ENCODE peak calls at places on chromosomes 16 and 17, in seven cellular contexts. C is foreskin fibroblast, M is lung, R is dorsolateral prefrontal cortex, A is tibial nerve, Y is AG09309, P is HFFc6. J is an unnamed sample.

GRCh38 chr17:7026471-7027115 is 3.7 kb downstream of the BCL6B start:
- DNase-seq in C (no peak), M (no peak), R (no peak), A (no peak), Y (no peak), P (no peak), J (no peak)

GRCh38 chr16:77962689-77963088 is 59.7 kb upstream of the CLEC3A start:
- DNase-seq in C (no peak), M (no peak), R (no peak), A (no peak), Y (no peak), P (no peak), J (no peak)

GRCh38 chr17:1460233-1460632 is 4.2 kb upstream of the CRK start:
- DNase-seq in C (peak), M (peak), R (no peak), A (no peak), Y (no peak), P (peak), J (no peak)

GRCh38 chr17:13787636-13788035 is 185.9 kb upstream of the HS3ST3A1 start:
- DNase-seq in C (no peak), M (no peak), R (no peak), A (no peak), Y (no peak), P (no peak), J (no peak)

GRCh38 chr17:57781386-57782050 is 36.4 kb upstream of the CCDC182 start:
- DNase-seq in C (no peak), M (no peak), R (no peak), A (no peak), Y (no peak), P (no peak), J (no peak)

GRCh38 chr16:4339909-4340308 is 11.2 kb downstream of the PAM16 start:
- DNase-seq in C (no peak), M (no peak), R (no peak), A (no peak), Y (no peak), P (no peak), J (no peak)

GRCh38 chr16:47461598-47462266 is 601 bp downstream of the PHKB start:
- DNase-seq in C (peak), M (peak), R (no peak), A (peak), Y (no peak), P (peak), J (no peak)

GRCh38 chr17:72334205-72334604 is 213.4 kb downstream of the SOX9 start:
- DNase-seq in C (peak), M (no peak), R (no peak), A (no peak), Y (peak), P (peak), J (peak)

GRCh38 chr17:83195330-83196087 is 116.1 kb downstream of the METRNL start:
- DNase-seq in C (peak), M (no peak), R (peak), A (peak), Y (peak), P (no peak), J (peak)

GRCh38 chr17:81486174-81486810 is 26.3 kb downstream of the ACTG1 start:
- DNase-seq in C (no peak), M (no peak), R (no peak), A (no peak), Y (no peak), P (no peak), J (no peak)

GRCh38 chr17:77779711-77780539 is 178.6 kb upstream of the TNRC6C start:
- DNase-seq in C (no peak), M (no peak), R (peak), A (no peak), Y (no peak), P (peak), J (no peak)

GRCh38 chr17:78272181-78272913 is 40.9 kb downstream of the TMEM235 start:
- DNase-seq in C (no peak), M (peak), R (peak), A (no peak), Y (no peak), P (no peak), J (no peak)

GRCh38 chr17:40323731-40324650 is 15.0 kb downstream of the RARA start:
- DNase-seq in C (no peak), M (peak), R (no peak), A (peak), Y (no peak), P (no peak), J (no peak)

GRCh38 chr16:77758046-77758445 is 30.3 kb upstream of the VAT1L start:
- DNase-seq in C (no peak), M (no peak), R (no peak), A (no peak), Y (no peak), P (no peak), J (no peak)

GRCh38 chr17:83125515-83126274 is 46.3 kb downstream of the METRNL start:
- DNase-seq in C (no peak), M (no peak), R (no peak), A (peak), Y (peak), P (no peak), J (no peak)

GRCh38 chr17:79788455-79788854 is 8.4 kb downstream of the CBX8 start:
- DNase-seq in C (no peak), M (no peak), R (no peak), A (no peak), Y (no peak), P (no peak), J (no peak)

GRCh38 chr16:24871891-24872290 is 26.1 kb downstream of the SLC5A11 start:
- DNase-seq in C (no peak), M (no peak), R (no peak), A (no peak), Y (no peak), P (no peak), J (no peak)

GRCh38 chr17:2932946-2933345 is 130.5 kb downstream of the OR1D5 start:
- DNase-seq in C (no peak), M (no peak), R (no peak), A (no peak), Y (no peak), P (no peak), J (no peak)

GRCh38 chr17:63035695-63036094 is 69.7 kb downstream of the TANC2 start:
- DNase-seq in C (no peak), M (no peak), R (no peak), A (no peak), Y (no peak), P (peak), J (no peak)

GRCh38 chr16:16828913-16829398 is 450.0 kb downstream of the NPIPA7 start:
- DNase-seq in C (no peak), M (no peak), R (no peak), A (no peak), Y (no peak), P (no peak), J (no peak)

GRCh38 chr17:28524476-28525415 is 18.6 kb downstream of the FOXN1 start:
- DNase-seq in C (peak), M (peak), R (no peak), A (no peak), Y (peak), P (peak), J (peak)

GRCh38 chr17:39666601-39667261 is 1.5 kb upstream of the PNMT start:
- DNase-seq in C (no peak), M (no peak), R (no peak), A (no peak), Y (no peak), P (no peak), J (no peak)

GRCh38 chr16:71421911-71422310 is 19.9 kb downstream of the TLE7 start:
- DNase-seq in C (no peak), M (no peak), R (no peak), A (no peak), Y (no peak), P (no peak), J (no peak)
- TF ChIP-seq CTCF in C (peak), M (no peak), R (no peak), A (no peak), Y (peak), P (peak), J (peak)

DNA sequence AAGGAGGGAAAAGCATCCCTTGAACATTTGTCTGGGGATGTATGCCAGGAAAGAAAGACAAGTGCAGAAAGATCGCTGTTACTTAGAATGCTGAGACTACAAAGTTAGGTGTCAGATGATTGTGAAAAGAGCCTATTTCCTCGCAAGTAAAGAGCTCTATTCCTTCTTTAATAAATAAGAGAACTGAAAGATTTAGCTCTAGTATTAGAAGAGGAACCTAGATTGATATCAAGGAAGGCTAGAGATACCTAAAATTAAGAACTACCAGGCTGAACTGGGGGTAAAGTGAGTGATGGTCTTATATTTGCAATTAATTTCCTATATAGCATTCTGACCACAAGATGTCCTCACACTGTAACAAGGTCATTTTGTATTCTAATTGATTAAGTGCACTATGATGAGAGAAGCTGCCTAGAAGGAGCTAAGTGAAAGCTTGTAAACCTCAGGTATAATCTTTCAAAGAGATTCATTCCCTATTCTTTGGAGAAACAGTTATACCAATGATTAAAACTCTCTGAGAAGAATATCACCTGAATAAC is 62.3 kb downstream of the SSH2 start:
- DNase-seq in C (no peak), M (no peak), R (no peak), A (no peak), Y (no peak), P (no peak), J (no peak)
- TF ChIP-seq CTCF in C (no peak), M (no peak), R (peak), A (no peak), Y (peak), P (peak), J (peak)

GRCh38 chr17:74815671-74816370 is 39.7 kb upstream of the NAT9 start:
- DNase-seq in C (no peak), M (no peak), R (no peak), A (no peak), Y (no peak), P (no peak), J (no peak)

GRCh38 chr17:74813793-74814192 is 37.6 kb upstream of the NAT9 start:
- DNase-seq in C (no peak), M (no peak), R (no peak), A (no peak), Y (no peak), P (no peak), J (no peak)

GRCh38 chr17:74815067-74815466 is 38.9 kb upstream of the NAT9 start:
- DNase-seq in C (no peak), M (no peak), R (no peak), A (no peak), Y (no peak), P (no peak), J (no peak)

GRCh38 chr17:74812109-74812864 is 36.1 kb upstream of the NAT9 start:
- DNase-seq in C (no peak), M (peak), R (no peak), A (no peak), Y (no peak), P (no peak), J (no peak)

DNA sequence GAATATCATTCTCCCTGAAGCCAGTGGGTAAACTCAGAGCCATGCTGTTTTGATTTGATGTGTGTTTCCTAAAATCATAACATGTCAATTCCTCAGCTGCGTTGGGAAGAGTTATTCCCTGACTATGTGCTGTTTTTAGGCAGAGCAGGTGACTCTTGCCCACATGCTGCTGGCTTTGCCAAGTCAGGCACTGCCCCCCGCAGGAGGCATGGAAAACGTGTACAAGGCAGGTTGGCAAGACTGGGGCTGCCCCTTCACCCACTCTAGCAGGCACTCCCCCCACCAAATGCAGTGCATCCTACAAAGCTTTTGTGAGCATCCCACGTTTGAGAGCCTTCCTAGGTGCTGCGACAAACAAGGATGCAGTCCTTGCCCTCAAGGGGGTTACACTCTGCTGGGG is 38.3 kb upstream of the NAT9 start:
- DNase-seq in C (no peak), M (no peak), R (no peak), A (no peak), Y (no peak), P (no peak), J (no peak)
- TF ChIP-seq CTCF in C (no peak), M (no peak), R (no peak), A (no peak), Y (no peak), P (peak), J (no peak)

GRCh38 chr16:57384248-57385070 is 12.2 kb downstream of the CX3CL1 start:
- DNase-seq in C (no peak), M (no peak), R (no peak), A (no peak), Y (no peak), P (no peak), J (no peak)

GRCh38 chr16:57381791-57382534 is 9.7 kb downstream of the CX3CL1 start:
- DNase-seq in C (no peak), M (no peak), R (no peak), A (no peak), Y (no peak), P (no peak), J (no peak)

GRCh38 chr16:57380671-57381462 is 8.6 kb downstream of the CX3CL1 start:
- DNase-seq in C (no peak), M (no peak), R (no peak), A (peak), Y (no peak), P (peak), J (no peak)

GRCh38 chr16:57383276-57384247 is 11.3 kb downstream of the CX3CL1 start:
- DNase-seq in C (no peak), M (no peak), R (no peak), A (no peak), Y (no peak), P (no peak), J (no peak)

GRCh38 chr16:57382535-57383275 is 10.4 kb downstream of the CX3CL1 start:
- DNase-seq in C (no peak), M (no peak), R (no peak), A (no peak), Y (no peak), P (no peak), J (no peak)
- TF ChIP-seq CTCF in C (no peak), M (no peak), R (no peak), A (no peak), Y (no peak), P (no peak), J (no peak)

GRCh38 chr16:80992676-80993292 is 13.9 kb downstream of the CMC2 start:
- DNase-seq in C (no peak), M (no peak), R (no peak), A (no peak), Y (no peak), P (no peak), J (no peak)
- TF ChIP-seq CTCF in C (no peak), M (no peak), R (no peak), A (no peak), Y (no peak), P (no peak), J (no peak)

GRCh38 chr16:9047689-9048301 is 43.6 kb upstream of the HAPSTR1 start:
- DNase-seq in C (peak), M (peak), R (peak), A (peak), Y (peak), P (peak), J (peak)

GRCh38 chr16:9048302-9048700 is 43.1 kb upstream of the HAPSTR1 start:
- DNase-seq in C (no peak), M (no peak), R (no peak), A (peak), Y (no peak), P (no peak), J (no peak)

GRCh38 chr16:9049241-9049640 is 42.2 kb upstream of the HAPSTR1 start:
- DNase-seq in C (peak), M (no peak), R (no peak), A (no peak), Y (no peak), P (peak), J (no peak)

GRCh38 chr16:9053006-9053601 is 38.3 kb upstream of the HAPSTR1 start:
- DNase-seq in C (peak), M (peak), R (peak), A (no peak), Y (no peak), P (peak), J (no peak)

GRCh38 chr16:9050102-9050830 is 41.2 kb upstream of the HAPSTR1 start:
- DNase-seq in C (no peak), M (no peak), R (no peak), A (no peak), Y (no peak), P (no peak), J (no peak)
- TF ChIP-seq CTCF in C (peak), M (no peak), R (no peak), A (no peak), Y (peak), P (peak), J (peak)

GRCh38 chr16:56257260-56257659 is 66.0 kb downstream of the GNAO1 start:
- DNase-seq in C (no peak), M (no peak), R (no peak), A (peak), Y (no peak), P (no peak), J (no peak)
- TF ChIP-seq CTCF in C (no peak), M (no peak), R (no peak), A (no peak), Y (no peak), P (no peak), J (no peak)

J was measured in AG09319.